ENCODE peak calls at places on chromosomes 4 and X, in four cellular contexts. One of them, this sample, is unnamed. For H3K9me3, the result is how much of the 10 kb centered on the place peaks cover.

GRCh38 chrX:14673764-14674163 is 144.4 kb downstream of the GLRA2 start:
- DNase-seq in breast epithelium: no peak
- DNase-seq in gastrocnemius medialis: no peak
- DNase-seq in ascending aorta: no peak
- DNase-seq in this sample: peak

GRCh38 chrX:84189125-84189524 is 1.1 kb upstream of the RPS6KA6 start:
- DNase-seq in breast epithelium: no peak
- DNase-seq in gastrocnemius medialis: no peak
- DNase-seq in ascending aorta: no peak
- DNase-seq in this sample: no peak

GRCh38 chr4:127309360-127310095 is 323.2 kb upstream of the INTU start:
- DNase-seq in breast epithelium: no peak
- DNase-seq in gastrocnemius medialis: peak
- DNase-seq in ascending aorta: no peak
- DNase-seq in this sample: no peak

GRCh38 chrX:67342138-67342537 is 201.7 kb upstream of the AR start:
- DNase-seq in breast epithelium: no peak
- DNase-seq in gastrocnemius medialis: no peak
- DNase-seq in ascending aorta: no peak
- DNase-seq in this sample: no peak

GRCh38 chr4:154044118-154044517 is 255.2 kb upstream of the SFRP2 start:
- DNase-seq in breast epithelium: no peak
- DNase-seq in gastrocnemius medialis: no peak
- DNase-seq in ascending aorta: no peak
- DNase-seq in this sample: no peak

GRCh38 chrX:84153538-84153937 is 34.5 kb downstream of the RPS6KA6 start:
- DNase-seq in breast epithelium: no peak
- DNase-seq in gastrocnemius medialis: no peak
- DNase-seq in ascending aorta: no peak
- DNase-seq in this sample: no peak

GRCh38 chr4:87005690-87006461 is 71.1 kb downstream of the AFF1 start:
- DNase-seq in breast epithelium: no peak
- DNase-seq in gastrocnemius medialis: peak
- DNase-seq in ascending aorta: no peak
- DNase-seq in this sample: no peak

GRCh38 chrX:1535241-1536041 is 1.5 kb downstream of the P2RY8 start:
- DNase-seq in breast epithelium: no peak
- DNase-seq in gastrocnemius medialis: no peak
- DNase-seq in ascending aorta: no peak
- DNase-seq in this sample: peak

GRCh38 chr4:90606781-90607180 is 479.6 kb downstream of the CCSER1 start:
- DNase-seq in breast epithelium: no peak
- DNase-seq in gastrocnemius medialis: no peak
- DNase-seq in ascending aorta: no peak
- DNase-seq in this sample: no peak

GRCh38 chr4:90603540-90603939 is 476.3 kb downstream of the CCSER1 start:
- DNase-seq in breast epithelium: no peak
- DNase-seq in gastrocnemius medialis: no peak
- DNase-seq in ascending aorta: no peak
- DNase-seq in this sample: no peak

GRCh38 chr4:90598741-90599140 is 471.5 kb downstream of the CCSER1 start:
- DNase-seq in breast epithelium: no peak
- DNase-seq in gastrocnemius medialis: no peak
- DNase-seq in ascending aorta: no peak
- DNase-seq in this sample: no peak

GRCh38 chr4:90597927-90598326 is 470.7 kb downstream of the CCSER1 start:
- DNase-seq in breast epithelium: no peak
- DNase-seq in gastrocnemius medialis: no peak
- DNase-seq in ascending aorta: no peak
- DNase-seq in this sample: no peak

DNA sequence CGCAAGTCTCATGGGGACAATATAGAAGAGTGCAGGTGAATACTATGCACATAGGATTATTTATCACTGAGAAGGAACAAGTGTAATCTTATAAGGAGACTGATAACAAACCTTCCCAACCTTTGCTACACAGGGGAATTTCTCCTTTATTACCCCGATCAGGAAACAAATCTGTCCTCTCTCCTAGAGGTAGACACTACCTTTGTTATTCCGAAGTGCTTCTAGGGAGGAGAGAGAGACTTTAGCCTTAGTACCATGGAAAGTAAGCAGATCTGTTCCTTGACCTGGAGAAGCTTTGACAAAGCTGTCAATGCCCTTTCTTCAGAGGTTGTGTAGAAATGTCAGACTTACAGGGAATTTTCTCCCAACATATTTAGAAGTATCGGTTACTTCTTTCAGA is 475.5 kb downstream of the CCSER1 start:
- DNase-seq in breast epithelium: no peak
- DNase-seq in gastrocnemius medialis: no peak
- DNase-seq in ascending aorta: no peak
- DNase-seq in this sample: no peak
- TF ChIP-seq CTCF in breast epithelium: no peak
- TF ChIP-seq CTCF in gastrocnemius medialis: no peak
- TF ChIP-seq CTCF in ascending aorta: no peak
- TF ChIP-seq CTCF in this sample: no peak

GRCh38 chr4:169159614-169160013 is 111.1 kb downstream of the SH3RF1 start:
- DNase-seq in breast epithelium: no peak
- DNase-seq in gastrocnemius medialis: no peak
- DNase-seq in ascending aorta: no peak
- DNase-seq in this sample: no peak

GRCh38 chr4:169158046-169158445 is 112.7 kb downstream of the SH3RF1 start:
- DNase-seq in breast epithelium: no peak
- DNase-seq in gastrocnemius medialis: no peak
- DNase-seq in ascending aorta: no peak
- DNase-seq in this sample: no peak

GRCh38 chr4:169156392-169156791 is 114.4 kb downstream of the SH3RF1 start:
- DNase-seq in breast epithelium: no peak
- DNase-seq in gastrocnemius medialis: no peak
- DNase-seq in ascending aorta: no peak
- DNase-seq in this sample: no peak

GRCh38 chr4:169160825-169161224 is 109.9 kb downstream of the SH3RF1 start:
- DNase-seq in breast epithelium: no peak
- DNase-seq in gastrocnemius medialis: peak
- DNase-seq in ascending aorta: no peak
- DNase-seq in this sample: no peak

DNA sequence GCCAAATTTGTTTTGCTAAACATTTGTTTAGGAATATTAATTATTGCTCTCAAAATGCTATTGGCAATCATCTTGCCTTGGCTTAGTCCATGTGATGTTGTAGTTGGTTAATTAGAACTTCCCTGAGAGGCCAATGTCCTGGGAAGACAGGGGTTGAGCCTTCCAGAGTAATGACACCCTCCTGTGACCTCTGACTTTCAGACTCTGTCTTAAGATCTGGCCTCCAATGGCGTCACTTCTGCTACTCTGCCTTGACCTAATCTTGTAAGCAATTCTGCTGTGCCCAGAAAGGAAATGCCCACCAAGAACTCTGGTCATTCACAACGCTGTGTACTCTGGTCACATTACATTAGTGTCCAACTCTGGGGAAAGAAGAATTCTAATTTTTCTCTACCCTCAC is 111.9 kb downstream of the SH3RF1 start:
- DNase-seq in breast epithelium: no peak
- DNase-seq in gastrocnemius medialis: no peak
- DNase-seq in ascending aorta: no peak
- DNase-seq in this sample: no peak
- H3K9me3 ChIP-seq in breast epithelium: under half
- H3K9me3 ChIP-seq in gastrocnemius medialis: under half
- H3K9me3 ChIP-seq in ascending aorta: under half
- H3K9me3 ChIP-seq in this sample: under half

GRCh38 chr4:4430492-4431195 is 43.7 kb downstream of the NSG1 start:
- DNase-seq in breast epithelium: no peak
- DNase-seq in gastrocnemius medialis: no peak
- DNase-seq in ascending aorta: no peak
- DNase-seq in this sample: peak
- TF ChIP-seq CTCF in breast epithelium: peak
- TF ChIP-seq CTCF in gastrocnemius medialis: peak
- TF ChIP-seq CTCF in ascending aorta: no peak
- TF ChIP-seq CTCF in this sample: no peak

GRCh38 chr4:1592179-1593037 is 91.7 kb downstream of the FAM53A start:
- DNase-seq in breast epithelium: no peak
- DNase-seq in gastrocnemius medialis: no peak
- DNase-seq in ascending aorta: no peak
- DNase-seq in this sample: no peak

GRCh38 chr4:1588306-1588705 is 95.8 kb downstream of the FAM53A start:
- DNase-seq in breast epithelium: no peak
- DNase-seq in gastrocnemius medialis: no peak
- DNase-seq in ascending aorta: no peak
- DNase-seq in this sample: no peak

GRCh38 chr4:1591107-1591506 is 93.0 kb downstream of the FAM53A start:
- DNase-seq in breast epithelium: no peak
- DNase-seq in gastrocnemius medialis: no peak
- DNase-seq in ascending aorta: no peak
- DNase-seq in this sample: no peak

GRCh38 chr4:1590244-1590643 is 93.9 kb downstream of the FAM53A start:
- DNase-seq in breast epithelium: no peak
- DNase-seq in gastrocnemius medialis: no peak
- DNase-seq in ascending aorta: no peak
- DNase-seq in this sample: no peak

GRCh38 chr4:1589098-1589497 is 95.0 kb downstream of the FAM53A start:
- DNase-seq in breast epithelium: no peak
- DNase-seq in gastrocnemius medialis: no peak
- DNase-seq in ascending aorta: no peak
- DNase-seq in this sample: no peak
- H3K9me3 ChIP-seq in breast epithelium: under half
- H3K9me3 ChIP-seq in gastrocnemius medialis: under half
- H3K9me3 ChIP-seq in ascending aorta: under half
- H3K9me3 ChIP-seq in this sample: under half

DNA sequence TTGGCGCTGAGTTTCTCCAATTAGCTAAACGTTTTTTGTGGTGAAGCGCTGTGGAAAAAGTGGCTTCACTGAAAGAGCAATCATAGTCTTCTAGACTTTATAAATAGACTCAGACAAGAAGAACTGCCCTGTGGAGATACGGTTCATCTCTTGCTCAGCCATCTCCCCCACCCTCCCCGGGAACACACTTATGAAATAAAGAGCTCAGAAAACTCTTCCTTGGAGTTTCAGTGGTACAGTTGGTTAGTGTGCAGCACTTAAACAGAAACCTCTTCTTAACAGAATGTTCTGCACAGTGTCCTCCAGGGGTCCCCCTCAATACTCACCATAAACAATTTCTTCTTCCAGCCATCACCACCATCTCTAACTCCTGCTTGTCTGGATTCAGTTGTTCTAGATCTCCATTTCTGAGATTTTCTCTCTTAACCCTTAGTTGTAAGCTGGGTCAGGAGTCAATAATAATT is 313.0 kb downstream of the ARHGAP10 start:
- DNase-seq in breast epithelium: no peak
- DNase-seq in gastrocnemius medialis: peak
- DNase-seq in ascending aorta: no peak
- DNase-seq in this sample: no peak
- TF ChIP-seq CTCF in breast epithelium: no peak
- TF ChIP-seq CTCF in gastrocnemius medialis: no peak
- TF ChIP-seq CTCF in ascending aorta: no peak
- TF ChIP-seq CTCF in this sample: no peak

DNA sequence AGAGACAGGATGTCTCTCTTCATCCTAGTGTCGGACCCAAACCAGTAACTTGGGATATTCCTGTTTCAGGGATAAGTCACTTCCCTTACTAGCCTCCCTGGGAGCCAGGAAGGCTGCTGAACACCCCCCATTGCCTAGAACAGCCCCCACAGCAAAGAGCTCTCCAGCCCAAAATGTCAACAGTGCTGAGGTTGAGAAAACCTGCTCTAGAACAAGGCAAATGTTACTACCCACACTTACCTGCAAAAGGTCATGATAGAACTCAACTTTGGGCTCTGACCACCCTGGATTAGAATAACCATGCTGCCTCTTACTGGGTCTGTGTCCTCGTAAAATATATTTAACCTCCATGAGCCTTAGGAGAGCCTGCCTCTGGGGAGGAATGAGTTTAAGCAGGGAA is 20.3 kb downstream of the BEX3 start:
- DNase-seq in breast epithelium: no peak
- DNase-seq in gastrocnemius medialis: no peak
- DNase-seq in ascending aorta: no peak
- DNase-seq in this sample: no peak
- H3K9me3 ChIP-seq in breast epithelium: under half
- H3K9me3 ChIP-seq in gastrocnemius medialis: under half
- H3K9me3 ChIP-seq in ascending aorta: under half
- H3K9me3 ChIP-seq in this sample: under half

GRCh38 chr4:40046311-40046980 is 10.2 kb upstream of the N4BP2 start:
- DNase-seq in breast epithelium: no peak
- DNase-seq in gastrocnemius medialis: no peak
- DNase-seq in ascending aorta: no peak
- DNase-seq in this sample: peak
- TF ChIP-seq CTCF in breast epithelium: no peak
- TF ChIP-seq CTCF in gastrocnemius medialis: no peak
- TF ChIP-seq CTCF in ascending aorta: no peak
- TF ChIP-seq CTCF in this sample: no peak